ENCODE peak calls at places on chromosome 2, in seven cellular contexts. W is adrenal gland, B is IMR-90, U is prostate gland, Z is tibial nerve, H is heart left ventricle, V is sigmoid colon. A is an unnamed sample.

GRCh38 chr2:11224887-11225286 is 69.6 kb downstream of the SLC66A3 start:
- DNase-seq in B (no peak), Z (no peak), U (no peak), V (no peak), W (no peak), H (no peak), A (no peak)

GRCh38 chr2:158997037-158997785 is 28.8 kb downstream of the TANC1 start:
- DNase-seq in B (no peak), Z (no peak), H (no peak), V (no peak), U (no peak), W (no peak), A (no peak)

GRCh38 chr2:172552547-172553291 is 3.2 kb upstream of the PDK1 start:
- DNase-seq in U (no peak), V (no peak), H (no peak), Z (no peak), W (peak; percentile 43), B (peak; percentile 96), A (no peak)

GRCh38 chr2:147170932-147171331 is 673.9 kb upstream of the ACVR2A start:
- DNase-seq in Z (no peak), V (no peak), H (no peak), W (no peak), B (no peak), U (no peak), A (no peak)

GRCh38 chr2:241029599-241030332 is 31.3 kb downstream of the SNED1 start:
- DNase-seq in V (peak; percentile 52), U (no peak), H (no peak), B (no peak), Z (no peak), W (no peak), A (no peak)

GRCh38 chr2:59874971-59875755 is 678.3 kb downstream of the BCL11A start:
- DNase-seq in W (no peak), V (no peak), B (no peak), U (no peak), H (no peak), Z (no peak), A (no peak)

GRCh38 chr2:29259221-29259620 is 144.0 kb downstream of the CLIP4 start:
- DNase-seq in H (no peak), B (peak; percentile 58), U (no peak), Z (no peak), V (no peak), W (no peak), A (no peak)

GRCh38 chr2:242060212-242060835 is 190.8 kb downstream of the RTP5 start:
- DNase-seq in H (no peak), V (peak; percentile 22), W (no peak), Z (no peak), U (no peak), B (peak; percentile 71), A (no peak)

GRCh38 chr2:143954844-143955243 is 565.1 kb downstream of the ZEB2 start:
- DNase-seq in Z (no peak), H (no peak), B (no peak), V (no peak), W (no peak), U (no peak), A (no peak)

GRCh38 chr2:71609441-71609840 is 156.1 kb downstream of the DYSF start:
- DNase-seq in W (peak; percentile 69), H (no peak), U (no peak), Z (no peak), B (no peak), V (peak; percentile 19), A (no peak)

DNA sequence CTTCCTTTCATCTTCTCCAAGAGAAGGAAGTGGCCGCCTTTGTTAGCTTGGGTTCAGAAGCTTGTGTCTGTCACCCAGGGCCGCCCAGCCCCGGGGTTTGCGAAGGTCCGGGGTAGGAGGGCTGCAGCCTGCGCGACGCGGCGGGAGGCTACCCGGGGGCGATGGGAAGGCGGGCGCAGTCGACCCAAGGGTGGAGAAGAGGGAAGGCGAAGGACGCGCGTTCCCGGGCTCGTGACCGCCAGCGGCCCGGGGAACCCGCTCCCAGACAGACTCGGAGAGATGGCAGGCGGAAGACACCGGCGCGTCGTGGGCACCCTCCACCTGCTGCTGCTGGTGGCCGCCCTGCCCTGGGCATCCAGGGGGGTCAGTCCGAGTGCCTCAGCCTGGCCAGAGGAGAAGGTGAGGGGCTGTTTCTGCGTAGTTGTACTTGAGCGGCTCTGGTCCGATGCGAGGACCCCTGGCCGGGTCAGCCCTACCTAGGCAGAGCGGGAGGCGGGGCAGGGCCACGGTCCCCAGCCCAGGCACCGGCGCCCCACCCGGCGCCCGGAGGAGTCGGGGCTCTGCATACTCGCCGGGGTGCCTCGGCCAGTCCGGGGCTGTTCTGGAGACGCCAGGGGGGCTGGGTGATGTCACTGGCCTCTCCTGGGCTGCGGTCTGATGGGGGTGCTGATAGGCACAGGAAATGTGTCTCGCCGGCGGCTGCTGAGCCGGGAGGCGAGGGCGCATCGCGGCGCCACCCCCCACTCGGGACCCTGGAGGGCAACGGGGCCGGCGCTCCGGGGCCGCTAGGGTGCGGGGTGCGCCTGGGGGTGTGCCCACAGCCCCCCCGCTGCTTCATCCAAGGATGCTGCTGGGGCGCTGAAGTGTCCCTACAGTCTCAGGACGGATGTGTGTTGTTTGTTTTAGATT is at the start of gene QPCT:
- DNase-seq in V (peak; percentile 87), W (peak; percentile 59), H (peak; percentile 66), B (peak; percentile 44), U (peak; percentile 10), Z (peak; percentile 16), A (peak; percentile 69)
- TF ChIP-seq POLR2A in V (peak; percentile 26), W (peak; percentile 78), H (no peak), B (no peak), U (no peak), Z (no peak), A (peak; percentile 24)

GRCh38 chr2:130967020-130967495 is 126.2 kb downstream of the FAM168B start:
- DNase-seq in H (no peak), U (no peak), Z (no peak), W (no peak), B (no peak), V (no peak), A (no peak)

GRCh38 chr2:130964931-130965330 is 128.2 kb downstream of the ARHGEF4 start:
- DNase-seq in B (no peak), U (no peak), H (no peak), V (no peak), Z (no peak), W (no peak), A (no peak)

GRCh38 chr2:130963058-130963848 is 126.5 kb downstream of the ARHGEF4 start:
- DNase-seq in Z (no peak), U (no peak), H (no peak), V (no peak), B (no peak), W (no peak), A (no peak)

GRCh38 chr2:130966149-130967019 is 126.9 kb downstream of the FAM168B start:
- DNase-seq in Z (no peak), B (no peak), V (no peak), U (no peak), H (no peak), W (no peak), A (no peak)

GRCh38 chr2:130963849-130964793 is 127.4 kb downstream of the ARHGEF4 start:
- DNase-seq in U (peak; percentile 21), H (peak; percentile 24), V (no peak), B (no peak), Z (no peak), W (no peak), A (no peak)
- TF ChIP-seq CTCF in U (peak; percentile 18), H (no peak), V (no peak), B (no peak), Z (no peak), W (no peak), A (no peak)

DNA sequence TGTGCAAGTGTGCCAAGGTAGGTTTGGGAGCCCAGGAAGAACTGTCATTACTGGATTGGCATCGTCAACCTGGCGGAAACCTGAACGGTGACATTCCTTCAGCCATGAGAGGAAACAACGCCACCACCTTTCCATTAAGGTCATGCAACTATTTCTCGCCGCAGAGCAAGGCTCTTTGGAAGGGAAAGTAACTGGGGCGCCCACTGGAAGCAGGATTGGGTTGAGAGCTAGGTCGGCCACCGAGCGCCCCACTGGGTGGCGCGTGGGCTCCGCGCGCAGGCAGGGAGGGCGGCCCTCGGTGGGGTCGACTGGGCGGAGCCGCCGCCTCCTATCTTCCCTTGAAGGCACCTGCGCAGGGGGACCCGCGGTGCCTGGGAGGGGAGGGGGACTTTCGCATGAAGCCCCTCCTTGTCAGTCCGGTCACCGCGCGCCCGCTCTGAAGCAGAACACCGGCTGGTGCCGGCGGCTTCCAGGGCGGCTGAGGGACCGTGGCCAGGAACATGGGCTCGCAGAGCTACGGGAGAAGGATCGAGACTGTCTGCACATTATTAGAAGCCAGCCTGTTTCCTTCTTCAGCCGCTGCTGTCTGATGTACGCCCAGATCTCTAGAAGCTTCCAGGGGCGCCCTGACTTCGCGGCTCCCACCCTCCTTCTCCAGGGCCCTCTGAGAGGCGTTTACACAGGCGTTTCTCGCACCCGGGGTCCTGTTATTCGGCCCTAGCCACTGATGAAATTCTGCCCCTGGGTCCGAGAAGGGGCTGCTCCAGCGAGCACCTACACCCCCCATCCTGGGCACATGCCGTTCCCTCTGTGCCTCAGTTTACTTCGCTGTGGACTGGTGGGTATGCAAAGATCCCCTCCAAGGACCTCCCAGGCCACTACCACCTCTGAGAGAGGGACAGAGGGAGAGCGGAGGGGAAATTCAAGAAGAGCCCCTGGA is 27.3 kb upstream of the MAL start:
- DNase-seq in U (peak; percentile 40), V (peak; percentile 43), Z (no peak), B (no peak), H (no peak), W (no peak), A (no peak)
- H3K4me3 ChIP-seq in U (peak overlapping the region; percentile 28), V (peak overlapping the region; percentile 28), Z (peak overlapping the region; percentile 16), B (no peak overlapping the region), H (no peak overlapping the region), W (no peak overlapping the region), A (no peak overlapping the region)

GRCh38 chr2:157625311-157625710 is 3.4 kb downstream of the ACVR1C start:
- DNase-seq in B (no peak), U (no peak), Z (no peak), H (no peak), V (no peak), W (no peak), A (no peak)

GRCh38 chr2:157628282-157628531 is 457 bp downstream of the ACVR1C start:
- DNase-seq in V (no peak), W (no peak), B (no peak), H (no peak), Z (no peak), U (no peak), A (peak; percentile 32)

GRCh38 chr2:157627594-157628281 is 926 bp downstream of the ACVR1C start:
- DNase-seq in W (no peak), B (peak; percentile 3), U (no peak), H (no peak), Z (no peak), V (no peak), A (peak; percentile 82)

DNA sequence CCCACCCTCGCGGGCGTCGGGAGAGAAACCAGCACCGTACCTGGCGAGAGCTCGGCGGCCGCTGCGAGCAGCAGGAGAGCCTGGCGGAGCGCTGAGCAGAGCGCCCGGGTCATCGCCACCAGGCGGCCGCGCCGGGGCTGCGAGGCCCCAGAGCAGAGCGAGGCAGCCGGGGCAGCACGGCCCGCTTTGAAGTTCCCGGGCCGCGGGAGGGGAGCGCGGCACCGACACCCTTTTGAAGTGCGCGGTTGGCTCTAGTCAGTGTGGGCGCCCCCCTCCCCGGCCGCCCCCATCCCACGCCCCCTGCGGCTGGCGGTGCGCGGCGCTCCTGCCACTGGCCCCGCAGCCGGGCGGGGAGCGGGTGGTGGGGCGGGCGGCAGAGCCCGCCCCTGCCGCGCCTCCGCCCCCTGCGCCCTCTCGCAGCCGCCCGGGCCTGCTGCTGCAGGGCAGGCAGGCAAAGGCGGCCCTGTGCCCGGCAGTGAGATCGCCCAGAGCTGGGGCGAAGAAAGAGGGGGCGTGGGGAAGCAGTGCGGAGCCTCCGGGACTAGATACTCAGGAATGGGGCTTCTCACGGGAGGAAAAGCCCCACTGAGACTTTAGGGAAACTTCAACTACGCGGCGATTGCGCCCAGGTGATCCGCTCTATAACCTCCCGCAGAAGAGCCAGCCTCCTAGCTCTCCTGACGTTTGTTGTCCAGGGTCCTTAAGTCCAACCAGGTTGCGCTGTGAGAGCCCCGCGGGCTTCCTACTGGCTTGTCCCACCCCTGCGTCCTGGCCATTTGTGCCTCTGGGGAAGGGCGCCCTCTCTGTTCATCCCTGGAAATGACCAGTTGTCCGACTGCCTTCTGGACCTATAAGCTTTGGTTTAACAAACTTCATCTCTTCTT is at the start of gene ACVR1C:
- DNase-seq in Z (peak; percentile 29), B (peak; percentile 37), V (peak; percentile 67), H (peak; percentile 50), W (peak; percentile 56), U (peak; percentile 50), A (peak; percentile 90)
- TF ChIP-seq POLR2A in Z (no peak), B (no peak), V (no peak), H (no peak), W (no peak), U (no peak), A (peak; percentile 74)

A was measured in transverse colon.